ENCODE peak calls at places on chromosomes 13 and 19, in nine cellular contexts. P is SK-N-SH, Y is colonic mucosa, U is HL-60, C is breast epithelium, F is GM06990, O is thoracic aorta, V is neural progenitor cell, J is IMR-90. T is an unnamed sample. For H3K27me3, the result is how much of the 10 kb centered on the place peaks cover.

GRCh38 chr13:111644750-111645149 is 324.3 kb downstream of the TEX29 start:
- DNase-seq in P (no peak), Y (no peak), U (no peak), C (no peak), F (no peak), O (no peak), V (no peak), J (no peak), T (no peak)

GRCh38 chr13:34256236-34256635 is 438.3 kb downstream of the RFC3 start:
- DNase-seq in P (no peak), Y (no peak), U (no peak), C (no peak), F (no peak), O (no peak), V (no peak), J (no peak), T (no peak)

GRCh38 chr13:31213681-31214289 is 14.0 kb downstream of the B3GLCT start:
- DNase-seq in P (no peak), Y (no peak), U (no peak), C (no peak), F (no peak), O (no peak), V (no peak), J (peak), T (no peak)

GRCh38 chr13:114087430-114087829 is 45.0 kb downstream of the RASA3 start:
- DNase-seq in P (no peak), Y (no peak), U (no peak), C (peak), F (no peak), O (no peak), V (peak), J (no peak), T (no peak)

GRCh38 chr13:25783480-25784081 is 268.2 kb downstream of the SHISA2 start:
- DNase-seq in P (no peak), Y (no peak), U (no peak), C (no peak), F (no peak), O (no peak), V (no peak), J (no peak), T (no peak)

GRCh38 chr13:75426421-75426820 is 55.5 kb downstream of the TBC1D4 start:
- DNase-seq in P (no peak), Y (no peak), U (no peak), C (no peak), F (no peak), O (no peak), V (no peak), J (no peak), T (no peak)

GRCh38 chr19:17423429-17424208 is 3.8 kb downstream of the MVB12A start:
- DNase-seq in P (no peak), Y (no peak), U (no peak), C (no peak), F (no peak), O (no peak), V (no peak), J (no peak), T (no peak)

GRCh38 chr13:97434417-97435296 is 688 bp downstream of the RAP2A start:
- DNase-seq in P (peak), Y (peak), U (no peak), C (peak), F (peak), O (no peak), V (no peak), J (peak), T (peak)

GRCh38 chr19:6568010-6568411 is 22.9 kb downstream of the CD70 start:
- DNase-seq in P (no peak), Y (no peak), U (no peak), C (no peak), F (no peak), O (no peak), V (no peak), J (no peak), T (no peak)

GRCh38 chr19:6568816-6569215 is 22.1 kb downstream of the CD70 start:
- DNase-seq in P (no peak), Y (no peak), U (no peak), C (no peak), F (no peak), O (no peak), V (no peak), J (no peak), T (no peak)

GRCh38 chr19:6570754-6571153 is 20.2 kb downstream of the CD70 start:
- DNase-seq in P (no peak), Y (no peak), U (no peak), C (no peak), F (no peak), O (no peak), V (no peak), J (no peak), T (no peak)

GRCh38 chr19:6572217-6572616 is 18.7 kb downstream of the CD70 start:
- DNase-seq in P (no peak), Y (no peak), U (peak), C (no peak), F (no peak), O (no peak), V (no peak), J (no peak), T (no peak)

DNA sequence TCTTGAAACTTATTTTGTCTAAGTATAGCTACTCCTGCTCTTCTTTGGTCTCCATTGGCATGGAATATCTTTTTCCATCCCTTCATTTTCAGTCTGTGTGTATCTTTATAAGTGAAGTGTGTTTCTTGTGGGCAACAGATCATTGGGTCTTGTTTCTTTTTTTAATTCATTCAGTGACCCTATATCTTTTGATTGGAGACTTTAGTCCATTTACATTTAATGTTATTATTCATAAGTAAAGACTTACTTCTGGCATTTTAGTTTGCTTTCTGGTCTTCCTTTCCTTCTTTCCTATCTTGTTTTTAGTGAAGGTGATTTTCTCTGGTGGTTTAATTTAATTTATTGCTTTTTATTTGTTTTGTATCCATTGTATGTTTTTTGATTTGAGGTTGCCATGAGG is 19.8 kb downstream of the CD70 start:
- DNase-seq in P (no peak), Y (no peak), U (no peak), C (no peak), F (no peak), O (no peak), V (no peak), J (no peak), T (no peak)
- H3K4me3 ChIP-seq in P (no peak), Y (no peak), U (no peak), C (no peak), F (no peak), O (no peak), V (no peak), J (no peak), T (no peak)

GRCh38 chr13:99982741-99983400 is 1.3 kb downstream of the ZIC2 start:
- DNase-seq in P (peak), Y (no peak), U (no peak), C (no peak), F (no peak), O (no peak), V (peak), J (no peak), T (no peak)
- H3K27me3 ChIP-seq in P (half or more), Y (half or more), U (half or more), C (half or more), F (under half), O (half or more), V (under half), J (half or more), T (half or more)

GRCh38 chr13:28528388-28528787 is 33.5 kb upstream of the FLT1 start:
- DNase-seq in P (no peak), Y (no peak), U (no peak), C (no peak), F (no peak), O (no peak), V (no peak), J (no peak), T (no peak)

GRCh38 chr13:28527629-28528028 is 32.7 kb upstream of the FLT1 start:
- DNase-seq in P (no peak), Y (no peak), U (peak), C (no peak), F (no peak), O (no peak), V (no peak), J (no peak), T (no peak)

GRCh38 chr13:28529836-28530235 is 34.9 kb upstream of the FLT1 start:
- DNase-seq in P (no peak), Y (no peak), U (no peak), C (no peak), F (no peak), O (no peak), V (no peak), J (no peak), T (no peak)

GRCh38 chr13:28530729-28531194 is 35.8 kb upstream of the FLT1 start:
- DNase-seq in P (no peak), Y (no peak), U (peak), C (no peak), F (no peak), O (no peak), V (no peak), J (no peak), T (peak)

GRCh38 chr13:28528848-28529247 is 33.9 kb upstream of the FLT1 start:
- DNase-seq in P (no peak), Y (no peak), U (no peak), C (no peak), F (no peak), O (no peak), V (no peak), J (no peak), T (no peak)
- TF ChIP-seq CTCF in P (peak), Y (peak), U (no peak), C (no peak), F (no peak), O (no peak), V (peak), J (peak), T (no peak)

DNA sequence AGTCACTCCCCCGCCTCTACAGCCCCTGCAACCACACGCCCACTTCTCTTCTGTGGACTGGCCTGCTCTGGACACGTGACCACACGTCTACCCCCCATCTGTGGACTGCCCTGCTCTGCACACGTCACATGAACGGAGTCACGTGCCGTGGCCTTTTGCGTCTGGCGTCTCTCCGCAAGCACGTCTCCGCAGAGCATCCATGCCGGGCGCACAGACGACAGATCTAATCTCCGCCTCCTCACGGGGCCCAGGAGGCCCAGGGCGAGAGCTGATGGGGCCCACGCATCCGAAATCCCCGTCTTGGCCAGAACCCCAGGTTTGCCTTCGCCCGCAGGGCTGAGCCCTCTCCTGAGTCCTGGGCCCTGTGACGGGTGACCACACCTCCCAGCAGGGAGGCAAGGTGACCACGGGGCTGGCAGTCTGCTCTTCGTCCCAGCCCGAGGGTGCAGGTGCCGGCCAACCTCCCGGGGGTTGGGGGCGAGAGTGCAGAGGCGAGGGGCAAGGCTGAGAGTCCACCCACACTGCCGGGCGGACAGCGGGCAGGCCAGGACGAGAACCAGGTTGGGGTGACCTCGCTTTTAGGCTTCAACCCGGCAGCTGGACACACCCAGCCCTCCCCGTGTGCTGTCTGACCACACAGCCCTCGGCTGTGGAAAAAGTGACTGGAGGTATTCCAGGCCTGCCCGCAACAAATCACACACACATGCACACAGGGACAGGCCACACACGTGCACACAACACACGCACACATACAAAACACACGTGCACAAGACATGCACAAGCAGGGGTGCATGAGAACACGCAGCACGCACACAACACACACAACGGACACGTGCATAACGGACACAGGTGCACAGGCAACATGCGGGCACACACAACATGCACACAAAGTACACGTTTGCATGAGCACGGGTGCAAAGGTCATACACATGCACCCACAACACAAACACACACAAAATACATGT is 3.9 kb downstream of the SBNO2 start:
- DNase-seq in P (peak), Y (no peak), U (no peak), C (no peak), F (no peak), O (no peak), V (no peak), J (peak), T (peak)
- H3K4me3 ChIP-seq in P (peak), Y (no peak), U (no peak), C (no peak), F (no peak), O (no peak), V (no peak), J (no peak), T (no peak)